ENCODE peak calls at places on chromosomes 1 and 21, in seven cellular contexts. A, R, J, K, Y, O and N are unnamed samples.

GRCh38 chr1:181417915-181418314 is 65.4 kb upstream of the CACNA1E start:
- DNase-seq in A (no peak), R (no peak), J (no peak), K (no peak), Y (no peak), O (no peak), N (no peak)

GRCh38 chr1:86151427-86151826 is 5.1 kb downstream of the COL24A1 start:
- DNase-seq in A (no peak), R (no peak), J (no peak), K (no peak), Y (no peak), O (no peak), N (no peak)

GRCh38 chr1:177849130-177849529 is 120.7 kb downstream of the SEC16B start:
- DNase-seq in A (no peak), R (no peak), J (no peak), K (no peak), Y (no peak), O (no peak), N (peak)

GRCh38 chr1:247402099-247402706 is 13.8 kb upstream of the NLRP3 start:
- DNase-seq in A (no peak), R (no peak), J (no peak), K (no peak), Y (no peak), O (no peak), N (no peak)

GRCh38 chr1:103788377-103788776 is 38.7 kb downstream of the AMY1C start:
- DNase-seq in A (no peak), R (no peak), J (no peak), K (no peak), Y (no peak), O (peak), N (peak)

GRCh38 chr1:152111515-152111968 is 3.7 kb downstream of the TCHH start:
- DNase-seq in A (peak), R (peak), J (no peak), K (no peak), Y (peak), O (peak), N (peak)

GRCh38 chr1:170513138-170513537 is 18.8 kb upstream of the GORAB start:
- DNase-seq in A (no peak), R (no peak), J (no peak), K (no peak), Y (no peak), O (peak), N (no peak)

GRCh38 chr1:210536263-210536961 is 207.7 kb downstream of the HHAT start:
- DNase-seq in A (no peak), R (no peak), J (no peak), K (no peak), Y (peak), O (no peak), N (no peak)

GRCh38 chr1:41397943-41398342 is 36.7 kb downstream of the FOXO6 start:
- DNase-seq in A (no peak), R (no peak), J (no peak), K (no peak), Y (no peak), O (no peak), N (no peak)

GRCh38 chr1:2050482-2050792 is 226 bp downstream of the PRKCZ start:
- DNase-seq in A (no peak), R (peak), J (no peak), K (no peak), Y (no peak), O (peak), N (no peak)

GRCh38 chr1:19411612-19412011 is 73.7 kb downstream of the CAPZB start:
- DNase-seq in A (peak), R (no peak), J (no peak), K (no peak), Y (no peak), O (no peak), N (peak)
- H3K4me3 ChIP-seq in A (no peak), R (no peak), J (no peak), K (no peak), Y (no peak), O (no peak), N (no peak)

GRCh38 chr1:236502972-236503639 is 20.7 kb upstream of the LGALS8 start:
- DNase-seq in A (peak), R (no peak), J (peak), K (no peak), Y (peak), O (peak), N (peak)
- H3K4me3 ChIP-seq in A (no peak), R (no peak), J (no peak), K (peak), Y (peak), O (no peak), N (no peak)

GRCh38 chr1:156437465-156437864 is 63.1 kb downstream of the MEF2D start:
- DNase-seq in A (no peak), R (no peak), J (no peak), K (no peak), Y (no peak), O (no peak), N (no peak)

GRCh38 chr1:156437054-156437453 is 63.5 kb downstream of the MEF2D start:
- DNase-seq in A (no peak), R (no peak), J (no peak), K (no peak), Y (no peak), O (no peak), N (no peak)

GRCh38 chr1:156436319-156437043 is 64.1 kb downstream of the MEF2D start:
- DNase-seq in A (no peak), R (no peak), J (no peak), K (no peak), Y (peak), O (peak), N (no peak)

GRCh38 chr1:156434976-156435550 is 65.5 kb downstream of the MEF2D start:
- DNase-seq in A (no peak), R (no peak), J (no peak), K (no peak), Y (peak), O (no peak), N (no peak)

GRCh38 chr1:156435551-156436318 is 64.8 kb downstream of the MEF2D start:
- DNase-seq in A (no peak), R (no peak), J (no peak), K (no peak), Y (peak), O (peak), N (no peak)
- H3K4me3 ChIP-seq in A (peak), R (no peak), J (no peak), K (peak), Y (peak), O (no peak), N (no peak)

DNA sequence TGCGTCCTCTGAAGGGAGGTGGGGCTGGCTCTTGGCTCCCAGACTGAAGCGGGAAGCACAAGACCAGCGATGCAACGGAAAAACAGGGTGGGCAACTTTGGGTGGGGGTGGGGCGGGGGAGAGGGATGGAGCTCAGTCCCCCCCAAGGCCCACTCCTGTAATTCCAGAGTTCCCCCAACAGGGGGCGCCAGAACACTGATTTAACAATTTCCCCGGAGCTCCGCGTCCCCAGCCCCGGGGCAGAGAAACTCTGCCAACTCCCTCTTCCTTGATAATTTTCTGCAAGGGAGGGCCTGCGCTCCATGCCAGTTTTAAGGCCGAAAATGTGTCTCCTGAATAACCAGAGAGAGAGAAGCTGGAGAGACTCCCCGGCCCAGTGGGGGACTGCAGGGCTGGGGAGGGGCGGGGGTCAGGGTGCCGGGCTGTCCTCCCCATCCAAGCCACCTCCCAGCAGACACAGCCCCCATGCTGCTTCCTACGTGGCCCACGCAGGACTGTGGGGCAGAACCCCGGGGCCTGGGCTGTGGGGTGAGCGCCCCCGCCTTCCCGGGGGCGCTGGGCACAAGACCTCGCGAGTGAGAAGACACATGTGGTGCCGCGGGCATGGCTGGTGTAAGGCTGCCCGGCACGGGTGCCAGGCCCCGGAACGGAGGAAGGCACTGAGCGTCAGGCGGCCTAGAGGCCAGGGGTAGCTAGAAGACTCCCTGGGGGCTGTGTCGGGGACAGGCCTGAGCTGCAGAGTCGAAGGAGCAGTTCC is 51.4 kb downstream of the KIF21B start:
- DNase-seq in A (no peak), R (peak), J (peak), K (peak), Y (peak), O (peak), N (peak)
- H3K4me3 ChIP-seq in A (no peak), R (no peak), J (no peak), K (no peak), Y (no peak), O (no peak), N (no peak)

GRCh38 chr21:38494254-38494648 is 4.0 kb downstream of the ERG start:
- DNase-seq in A (no peak), R (no peak), J (no peak), K (no peak), Y (no peak), O (no peak), N (no peak)

GRCh38 chr21:38492002-38492401 is 6.3 kb downstream of the ERG start:
- DNase-seq in A (no peak), R (no peak), J (no peak), K (no peak), Y (no peak), O (no peak), N (no peak)

GRCh38 chr21:38495242-38495641 is 3.0 kb downstream of the ERG start:
- DNase-seq in A (no peak), R (no peak), J (no peak), K (no peak), Y (no peak), O (no peak), N (no peak)

GRCh38 chr21:38494688-38495087 is 3.6 kb downstream of the ERG start:
- DNase-seq in A (no peak), R (no peak), J (peak), K (no peak), Y (no peak), O (no peak), N (no peak)

GRCh38 chr21:38493549-38494253 is 4.6 kb downstream of the ERG start:
- DNase-seq in A (no peak), R (no peak), J (no peak), K (no peak), Y (no peak), O (no peak), N (no peak)
- H3K4me3 ChIP-seq in A (no peak), R (no peak), J (no peak), K (no peak), Y (no peak), O (no peak), N (no peak)

DNA sequence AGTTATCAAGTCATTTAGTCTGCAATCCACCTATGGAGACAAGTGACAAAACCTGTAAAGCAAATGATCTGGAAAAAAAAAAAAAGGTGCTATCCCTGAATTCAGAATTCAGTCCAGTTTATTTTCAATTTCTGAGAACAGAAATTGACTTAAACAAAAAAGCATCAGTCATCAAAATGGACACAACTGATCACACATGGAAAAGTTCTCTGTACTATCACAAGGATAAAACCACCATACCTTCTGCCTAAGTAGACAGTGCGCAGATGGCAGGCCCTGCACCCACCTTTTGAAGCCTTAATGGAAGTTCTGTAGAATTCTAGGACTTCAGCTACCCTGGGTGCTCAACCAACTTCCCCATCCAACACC is 3.5 kb downstream of the PABPC4 start:
- DNase-seq in A (no peak), R (no peak), J (no peak), K (no peak), Y (no peak), O (no peak), N (no peak)
- H3K4me3 ChIP-seq in A (peak), R (no peak), J (no peak), K (no peak), Y (peak), O (no peak), N (peak)

GRCh38 chr1:37477198-37477931 is 3.0 kb downstream of the ZC3H12A start:
- DNase-seq in A (peak), R (peak), J (peak), K (peak), Y (no peak), O (peak), N (peak)
- H3K4me3 ChIP-seq in A (peak), R (peak), J (no peak), K (peak), Y (no peak), O (no peak), N (peak)

DNA sequence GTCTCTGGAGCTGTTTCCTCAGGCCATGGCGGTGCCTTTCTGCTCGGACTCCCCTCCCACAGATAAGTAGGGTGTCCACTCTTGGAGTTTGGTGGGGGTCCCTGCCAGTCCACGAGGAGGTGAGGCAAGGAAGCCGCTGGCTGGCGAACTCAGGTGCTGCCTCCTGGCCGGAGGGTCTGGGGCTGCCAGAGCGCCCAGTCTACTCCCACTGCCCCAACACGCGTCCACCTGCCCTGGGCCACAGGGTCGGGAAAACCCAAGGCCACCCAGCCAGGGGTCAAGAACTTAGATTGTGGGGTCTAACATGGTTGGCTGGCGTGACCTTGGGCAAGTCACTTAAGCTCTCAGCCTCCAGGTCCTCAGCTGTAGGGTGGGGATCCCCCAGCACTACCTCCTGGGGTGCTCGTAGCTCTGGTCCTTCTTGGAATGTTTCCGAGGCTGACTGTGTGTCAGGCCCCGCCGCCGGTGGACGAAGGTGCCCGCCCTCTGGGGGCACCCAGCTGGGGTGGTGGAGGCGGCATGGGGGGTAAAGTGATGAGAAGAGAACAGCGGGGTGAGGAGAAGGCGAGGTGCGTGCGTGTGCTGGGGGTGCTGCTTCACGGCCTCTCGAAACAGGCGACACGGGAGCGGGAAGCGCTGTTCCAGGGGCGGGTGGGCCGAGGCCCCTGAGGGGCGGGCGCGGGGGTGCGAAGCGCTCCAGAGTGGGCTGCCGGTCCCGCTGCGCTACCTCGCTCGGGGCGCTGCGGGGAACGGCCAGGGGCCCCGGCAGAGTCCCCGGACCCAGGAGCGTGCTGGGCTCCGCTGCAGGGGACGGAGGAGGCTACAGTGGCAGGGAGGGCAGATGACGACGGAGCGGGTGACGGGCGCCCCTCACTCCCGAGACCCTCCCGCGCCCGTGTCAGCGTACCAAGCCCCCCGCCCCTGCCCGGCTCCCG is 1.2 kb downstream of the SH2D5 start:
- DNase-seq in A (no peak), R (peak), J (no peak), K (peak), Y (no peak), O (no peak), N (no peak)
- H3K4me3 ChIP-seq in A (peak), R (peak), J (peak), K (peak), Y (peak), O (no peak), N (peak)

GRCh38 chr1:5859766-5860165 is 132.5 kb downstream of the NPHP4 start:
- DNase-seq in A (no peak), R (peak), J (no peak), K (no peak), Y (no peak), O (no peak), N (no peak)
- H3K4me3 ChIP-seq in A (no peak), R (no peak), J (no peak), K (no peak), Y (no peak), O (no peak), N (no peak)

GRCh38 chr1:32427264-32427963 is 33.2 kb upstream of the BSDC1 start:
- DNase-seq in A (no peak), R (no peak), J (no peak), K (no peak), Y (no peak), O (no peak), N (no peak)

GRCh38 chr1:32421775-32422174 is 27.5 kb upstream of the BSDC1 start:
- DNase-seq in A (no peak), R (no peak), J (no peak), K (no peak), Y (no peak), O (no peak), N (no peak)

GRCh38 chr1:32431736-32432400 is 33.0 kb upstream of the ZBTB8B start:
- DNase-seq in A (peak), R (no peak), J (no peak), K (no peak), Y (no peak), O (no peak), N (peak)

GRCh38 chr1:32426489-32427255 is 32.4 kb upstream of the BSDC1 start:
- DNase-seq in A (no peak), R (no peak), J (peak), K (no peak), Y (peak), O (peak), N (no peak)
- H3K4me3 ChIP-seq in A (no peak), R (no peak), J (no peak), K (no peak), Y (no peak), O (no peak), N (no peak)